ENCODE peak calls at places on chromosomes 4 and X, in five cellular contexts. R, P, K, U and Q are unnamed samples.

GRCh38 chrX:69145281-69145680 is 20.0 kb downstream of the PJA1 start:
- DNase-seq in K (no peak), P (no peak), R (no peak), U (no peak), Q (no peak)

GRCh38 chr4:157739237-157739636 is 433.6 kb downstream of the GASK1B start:
- DNase-seq in R (peak), K (no peak), P (no peak), U (peak), Q (no peak)

GRCh38 chrX:150975655-150976390 is 7.3 kb upstream of the HMGB3 start:
- DNase-seq in R (no peak), U (no peak), P (no peak), K (no peak), Q (no peak)

GRCh38 chr4:6032249-6033244 is 14.3 kb upstream of the C4orf50 start:
- DNase-seq in R (no peak), P (no peak), K (no peak), U (peak), Q (no peak)

GRCh38 chrX:118530537-118530936 is 34.9 kb downstream of the DOCK11 start:
- DNase-seq in U (peak), P (no peak), K (no peak), R (peak), Q (no peak)

GRCh38 chr4:4803904-4804296 is 55.6 kb upstream of the MSX1 start:
- DNase-seq in R (no peak), U (no peak), P (no peak), K (no peak), Q (no peak)

GRCh38 chrX:9420513-9420912 is 44.3 kb upstream of the TBL1X start:
- DNase-seq in U (no peak), K (no peak), P (no peak), R (no peak), Q (no peak)

GRCh38 chrX:40471965-40472648 is 108.7 kb upstream of the ATP6AP2 start:
- DNase-seq in U (peak), K (peak), R (peak), P (peak), Q (peak)

GRCh38 chr4:18524667-18525066 is 503.1 kb upstream of the LCORL start:
- DNase-seq in K (no peak), R (no peak), U (no peak), P (no peak), Q (no peak)

GRCh38 chr4:56909083-56909981 is 1.6 kb downstream of the REST start:
- DNase-seq in K (peak), P (peak), R (peak), U (peak), Q (peak)

GRCh38 chr4:112189754-112190153 is 41.8 kb upstream of the AP1AR start:
- DNase-seq in R (peak), K (peak), U (no peak), P (no peak), Q (no peak)

GRCh38 chr4:106083065-106083464 is 187.8 kb downstream of the NPNT start:
- DNase-seq in R (no peak), U (no peak), K (no peak), P (no peak), Q (no peak)

GRCh38 chr4:158444621-158445020 is 77.1 kb upstream of the RXFP1 start:
- DNase-seq in P (no peak), R (peak), K (no peak), U (peak), Q (no peak)

GRCh38 chr4:125750827-125751466 is 436.2 kb downstream of the FAT4 start:
- DNase-seq in K (peak), R (peak), P (no peak), U (peak), Q (no peak)

GRCh38 chr4:48742412-48742811 is 37.7 kb downstream of the FRYL start:
- DNase-seq in K (peak), U (peak), R (peak), P (no peak), Q (no peak)

GRCh38 chr4:183586824-183587223 is 72.2 kb downstream of the RWDD4 start:
- DNase-seq in P (no peak), K (no peak), U (no peak), R (no peak), Q (no peak)

GRCh38 chr4:146243141-146243882 is 29.0 kb downstream of the REELD1 start:
- DNase-seq in U (peak), R (peak), P (peak), K (peak), Q (peak)

GRCh38 chrX:23616361-23616760 is 50.9 kb upstream of the PRDX4 start:
- DNase-seq in R (peak), U (peak), P (peak), K (no peak), Q (no peak)

GRCh38 chr4:140857111-140857510 is 100.9 kb upstream of the TBC1D9 start:
- DNase-seq in U (peak), K (no peak), P (no peak), R (peak), Q (no peak)

GRCh38 chr4:183241771-183242170 is 78.3 kb downstream of the CLDN22 start:
- DNase-seq in R (no peak), K (no peak), U (peak), P (no peak), Q (no peak)

GRCh38 chr4:71566856-71567255 is 217.0 kb downstream of the GC start:
- DNase-seq in U (peak), K (no peak), P (no peak), R (no peak), Q (no peak)

GRCh38 chrX:113512700-113513395 is 672.2 kb upstream of the AMOT start:
- DNase-seq in P (no peak), R (peak), U (peak), K (peak), Q (no peak)

GRCh38 chr4:120923201-120923522 is 636 bp upstream of the PRDM5 start:
- DNase-seq in P (no peak), K (no peak), R (no peak), U (no peak), Q (no peak)

GRCh38 chr4:114494257-114494803 is 104.3 kb upstream of the UGT8 start:
- DNase-seq in R (no peak), K (no peak), U (no peak), P (no peak), Q (no peak)

GRCh38 chr4:153789741-153790651 is 1.1 kb upstream of the SFRP2 start:
- DNase-seq in K (no peak), U (no peak), R (peak), P (no peak), Q (no peak)

GRCh38 chr4:177461606-177462005 is 19.4 kb upstream of the AGA start:
- DNase-seq in K (peak), P (no peak), U (peak), R (no peak), Q (no peak)

GRCh38 chr4:149512489-149512888 is 303.2 kb downstream of the IQCM start:
- DNase-seq in P (no peak), U (no peak), K (no peak), R (peak), Q (no peak)

GRCh38 chrX:37000140-37000539 is 8.0 kb upstream of the FAM47C start:
- DNase-seq in K (no peak), R (no peak), P (no peak), U (no peak), Q (no peak)

GRCh38 chrX:15269618-15270521 is at the start of gene ASB9:
- DNase-seq in P (no peak), K (peak), U (peak), R (peak), Q (no peak)

GRCh38 chr4:13527983-13528822 is 16.1 kb downstream of the NKX3-2 start:
- DNase-seq in P (peak), K (no peak), R (no peak), U (no peak), Q (peak)

GRCh38 chrX:70434352-70434866 is 10.2 kb upstream of the DLG3 start:
- DNase-seq in P (peak), R (peak), K (peak), U (peak), Q (peak)

GRCh38 chrX:110699109-110699508 is 96.5 kb downstream of the CHRDL1 start:
- DNase-seq in U (peak), R (peak), P (no peak), K (peak), Q (no peak)

GRCh38 chr4:85759392-85759791 is 284.4 kb downstream of the ARHGAP24 start:
- DNase-seq in U (no peak), P (no peak), R (peak), K (no peak), Q (no peak)

GRCh38 chr4:85755285-85755684 is 280.3 kb downstream of the ARHGAP24 start:
- DNase-seq in K (no peak), R (no peak), P (no peak), U (no peak), Q (no peak)

GRCh38 chr4:85761803-85762202 is 286.9 kb downstream of the ARHGAP24 start:
- DNase-seq in P (no peak), U (peak), R (peak), K (peak), Q (no peak)

GRCh38 chr4:85760521-85760920 is 285.6 kb downstream of the ARHGAP24 start:
- DNase-seq in U (no peak), R (peak), K (no peak), P (no peak), Q (no peak)

DNA sequence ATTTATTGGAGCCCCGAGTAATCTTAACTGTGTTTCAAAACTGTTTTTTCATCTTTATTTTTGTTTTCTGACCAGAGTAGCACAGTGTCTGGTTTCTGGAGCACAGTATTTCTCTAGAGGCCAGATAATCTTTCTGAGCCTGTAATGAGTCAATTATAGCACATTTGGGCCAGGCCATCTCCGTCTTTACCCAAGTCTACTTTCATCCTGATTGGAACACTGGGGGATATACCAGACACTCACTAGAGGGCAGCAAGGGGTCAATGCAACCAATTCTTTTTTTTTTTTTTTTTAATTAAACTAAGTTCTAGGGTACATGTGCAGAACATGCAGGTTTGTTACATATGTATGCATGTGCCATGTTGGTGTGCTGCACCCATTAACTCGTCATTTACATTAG is 282.0 kb downstream of the ARHGAP24 start:
- DNase-seq in U (peak), P (peak), K (peak), R (peak), Q (peak)
- TF ChIP-seq CTCF in U (peak), P (peak), K (peak), R (peak), Q (peak)

DNA sequence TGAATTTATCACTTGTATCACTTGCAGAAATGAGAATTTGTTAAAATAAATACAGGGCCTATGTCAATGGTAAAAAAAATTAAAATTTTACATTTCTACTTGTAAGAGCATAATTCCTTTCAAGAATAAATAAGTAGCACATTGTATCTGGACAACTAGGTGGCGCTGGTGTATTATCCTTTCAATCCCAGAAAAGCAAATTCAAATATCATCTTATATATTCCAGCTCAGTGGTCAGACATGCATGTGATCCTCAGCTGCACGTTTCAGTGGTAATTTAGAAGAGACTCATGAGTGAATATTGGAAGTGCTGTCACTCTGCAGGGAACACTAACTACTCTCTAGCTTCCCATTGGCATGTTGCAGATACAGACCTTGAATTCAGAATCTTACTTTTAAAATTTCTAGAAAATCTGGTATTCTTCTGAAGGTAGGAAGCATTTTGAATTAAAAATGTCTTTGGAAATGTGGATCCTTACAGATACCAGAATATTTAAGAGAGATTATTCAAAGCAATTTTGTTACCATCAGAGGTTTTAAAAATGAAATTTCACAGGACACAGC is 1414.7 kb upstream of the TENM3 start:
- DNase-seq in K (peak), U (peak), R (peak), P (peak), Q (no peak)
- TF ChIP-seq CTCF in K (peak), U (peak), R (peak), P (peak), Q (peak)

DNA sequence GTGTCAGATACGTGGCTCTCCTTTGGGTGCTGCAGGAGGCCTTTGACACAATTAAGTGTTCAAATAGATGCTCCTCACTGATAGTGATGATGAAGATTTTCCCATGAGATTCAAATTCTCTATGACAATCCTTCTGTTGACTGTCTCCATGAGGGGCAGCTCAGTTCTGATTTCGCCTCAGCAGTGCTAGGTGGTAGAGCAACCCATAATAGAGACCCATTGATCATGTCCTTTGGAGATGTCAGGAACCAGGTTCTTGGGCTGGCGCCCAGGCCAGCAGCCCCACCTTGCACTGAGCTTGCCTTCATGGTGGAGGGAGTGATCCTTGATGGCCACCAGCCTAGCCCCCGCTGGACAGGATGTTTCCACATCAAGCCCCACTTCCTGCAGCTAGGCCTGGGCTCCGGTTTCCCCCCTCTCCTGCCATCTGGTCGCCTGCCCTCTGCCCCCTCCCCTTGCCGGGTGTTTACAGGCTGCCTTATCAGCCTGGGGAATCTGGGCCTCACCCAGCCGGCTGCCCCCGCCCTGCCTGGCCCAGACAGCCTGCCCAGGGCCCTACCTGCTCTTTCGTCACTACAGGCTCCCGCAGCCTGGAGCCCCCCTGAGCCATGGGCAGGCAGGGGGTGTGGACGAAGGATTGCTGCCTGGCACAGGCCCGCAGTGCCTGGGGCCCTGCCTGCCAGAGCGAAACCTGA is 12.6 kb downstream of the ELF4 start:
- DNase-seq in U (no peak), K (no peak), R (no peak), P (no peak), Q (no peak)
- TF ChIP-seq CTCF in U (no peak), K (no peak), R (no peak), P (no peak), Q (no peak)

GRCh38 chr4:88569944-88570455 is 22.3 kb upstream of the HERC3 start:
- DNase-seq in K (no peak), P (no peak), U (peak), R (no peak), Q (no peak)

GRCh38 chr4:88573286-88573994 is 18.8 kb upstream of the HERC3 start:
- DNase-seq in P (no peak), R (peak), K (no peak), U (no peak), Q (no peak)

GRCh38 chr4:88575222-88575621 is 17.1 kb upstream of the HERC3 start:
- DNase-seq in P (no peak), U (no peak), R (no peak), K (no peak), Q (no peak)

DNA sequence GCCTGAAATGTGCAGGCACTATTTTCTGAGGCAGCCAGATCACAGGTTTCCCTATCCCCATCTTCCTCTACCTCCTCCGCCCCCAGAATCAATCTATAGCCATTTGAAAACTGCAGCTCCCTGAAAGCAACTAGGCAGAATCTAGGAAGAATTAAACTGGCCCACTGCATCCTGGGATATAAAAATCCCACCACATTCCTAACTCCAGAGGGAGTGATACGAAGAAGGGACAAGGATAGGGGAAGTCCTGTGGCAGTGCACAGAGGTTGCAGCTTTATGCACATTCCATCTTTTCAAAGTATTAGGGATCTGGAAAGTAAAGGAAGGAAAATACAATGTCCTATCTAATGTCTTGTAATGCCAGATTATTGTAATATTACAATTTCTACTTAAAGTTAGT is 18.3 kb upstream of the HERC3 start:
- DNase-seq in K (peak), R (peak), P (no peak), U (peak), Q (no peak)
- TF ChIP-seq CTCF in K (peak), R (peak), P (no peak), U (peak), Q (no peak)

GRCh38 chrX:107537815-107538214 is 88.4 kb downstream of the FRMPD3 start:
- DNase-seq in R (peak), K (peak), P (peak), U (peak), Q (peak)

GRCh38 chrX:107547621-107548020 is 80.7 kb upstream of the PRPS1 start:
- DNase-seq in R (no peak), U (no peak), P (no peak), K (no peak), Q (no peak)

GRCh38 chrX:107541244-107541643 is 87.1 kb upstream of the PRPS1 start:
- DNase-seq in R (peak), P (peak), K (peak), U (peak), Q (no peak)

GRCh38 chrX:107542500-107542899 is 85.8 kb upstream of the PRPS1 start:
- DNase-seq in P (peak), R (peak), U (peak), K (no peak), Q (no peak)
- TF ChIP-seq CTCF in P (peak), R (peak), U (peak), K (peak), Q (no peak)

DNA sequence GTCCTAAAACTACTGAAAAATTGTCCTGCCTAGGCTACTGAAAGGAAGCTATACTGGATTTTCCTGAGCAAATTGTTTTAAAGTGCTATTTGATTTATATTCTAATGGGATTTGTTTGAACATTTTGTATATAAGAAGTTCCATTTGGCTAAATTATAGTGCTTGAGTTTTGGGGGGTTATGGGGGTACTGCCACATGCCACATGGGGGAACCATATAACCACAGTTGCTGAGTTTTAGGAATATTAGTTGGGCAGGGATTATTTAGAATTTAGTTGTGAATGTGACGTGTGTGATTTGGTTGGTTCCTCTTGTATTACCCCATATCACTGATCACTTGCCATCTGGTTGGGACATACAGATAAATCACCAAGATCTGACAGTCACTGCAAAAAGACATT is 224.5 kb upstream of the TAPT1 start:
- DNase-seq in R (peak), K (no peak), U (no peak), P (no peak), Q (no peak)
- TF ChIP-seq CTCF in R (peak), K (peak), U (peak), P (no peak), Q (no peak)

DNA sequence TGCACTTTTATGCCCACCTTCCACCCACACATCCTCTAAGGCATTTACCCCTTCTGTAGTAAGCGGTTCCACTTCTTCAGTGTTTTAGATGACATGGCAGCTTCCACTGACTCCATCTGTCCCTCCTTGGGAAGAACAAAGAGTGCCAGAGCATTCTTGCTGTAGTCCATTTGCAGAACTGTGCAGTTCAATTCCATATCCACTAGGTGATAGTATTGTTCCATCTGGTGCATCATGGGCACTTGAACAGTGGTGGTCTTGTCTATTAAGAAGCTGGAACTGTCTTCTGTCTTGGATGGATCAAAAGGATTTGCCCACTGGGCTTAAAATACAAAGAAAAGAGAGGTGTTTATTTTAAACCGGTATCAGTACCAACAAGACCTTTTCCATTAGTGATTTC is 3.5 kb downstream of the SERPINA7 start:
- DNase-seq in R (no peak), U (no peak), K (no peak), P (peak), Q (no peak)
- TF ChIP-seq CTCF in R (peak), U (no peak), K (no peak), P (peak), Q (no peak)